ENCODE peak calls at places on chromosomes 4 and X, in four cellular contexts. N is HepG2, J is GM12878, L is H1. I is an unnamed sample.

GRCh38 chrX:29652484-29652883 is 562.9 kb upstream of the MAGEB2 start:
- DNase-seq in L (no peak), N (no peak), J (no peak), I (no peak)

GRCh38 chr4:19844436-19844835 is 407.3 kb upstream of the SLIT2 start:
- DNase-seq in N (no peak), J (no peak), L (no peak), I (no peak)

GRCh38 chr4:69831270-69831627 is 28.7 kb downstream of the SULT1E1 start:
- DNase-seq in N (no peak), L (no peak), J (no peak), I (no peak)

GRCh38 chr4:176840166-176840565 is 47.4 kb upstream of the VEGFC start:
- DNase-seq in N (no peak), L (no peak), J (no peak), I (no peak)

GRCh38 chrX:9420513-9420912 is 44.3 kb upstream of the TBL1X start:
- DNase-seq in N (no peak), J (no peak), L (no peak), I (no peak)

GRCh38 chr4:54230479-54231418 is 1.7 kb downstream of the PDGFRA start:
- DNase-seq in J (no peak), N (no peak), L (no peak), I (no peak)

GRCh38 chrX:154804564-154804956 is 725 bp downstream of the MPP1 start:
- DNase-seq in L (no peak), J (no peak), N (no peak), I (no peak)

GRCh38 chr4:7115557-7116340 is 47.9 kb upstream of the GRPEL1 start:
- DNase-seq in N (no peak), J (no peak), L (no peak), I (no peak)

GRCh38 chrX:108307408-108308085 is 130.7 kb downstream of the COL4A6 start:
- DNase-seq in N (peak; percentile 78), L (no peak), J (no peak), I (no peak)

GRCh38 chrX:38166478-38167083 is 54.1 kb downstream of the SRPX start:
- DNase-seq in J (no peak), N (peak; percentile 1), L (no peak), I (no peak)

GRCh38 chr4:123833156-123833555 is 436.6 kb downstream of the SPRY1 start:
- DNase-seq in L (no peak), N (no peak), J (no peak), I (no peak)

GRCh38 chrX:110061138-110061537 is 58.2 kb downstream of the TMEM164 start:
- DNase-seq in N (no peak), L (no peak), J (no peak), I (no peak)

GRCh38 chr4:176753049-176753448 is 39.7 kb downstream of the VEGFC start:
- DNase-seq in J (no peak), L (no peak), N (no peak), I (no peak)

GRCh38 chr4:59240030-59240429 is 1960.1 kb upstream of the ADGRL3 start:
- DNase-seq in L (no peak), J (no peak), N (no peak), I (no peak)

GRCh38 chr4:93359609-93360008 is 468.9 kb upstream of the ATOH1 start:
- DNase-seq in N (no peak), L (no peak), J (no peak), I (no peak)

GRCh38 chr4:135319685-135320084 is 1118.1 kb upstream of the PABPC4L start:
- DNase-seq in J (no peak), L (no peak), N (peak; percentile 1), I (peak; percentile 5)

GRCh38 chrX:16462912-16463311 is 187.0 kb upstream of the S100G start:
- DNase-seq in N (no peak), J (no peak), L (no peak), I (no peak)

GRCh38 chrX:17375631-17376380 is 806 bp downstream of the NHS start:
- DNase-seq in N (no peak), J (no peak), L (no peak), I (no peak)

GRCh38 chrX:9342581-9343051 is 122.2 kb upstream of the TBL1X start:
- DNase-seq in L (peak; percentile 46), J (no peak), N (peak; percentile 29), I (peak; percentile 76)

GRCh38 chr4:138644322-138644721 is 371.3 kb upstream of the NOCT start:
- DNase-seq in N (no peak), J (no peak), L (no peak), I (no peak)

GRCh38 chr4:23023121-23023520 is 330.4 kb downstream of the GBA3 start:
- DNase-seq in L (no peak), N (no peak), J (no peak), I (no peak)

GRCh38 chr4:73998040-73999011 is at the start of gene CXCL5:
- DNase-seq in N (no peak), J (no peak), L (peak; percentile 67), I (no peak)

GRCh38 chr4:88649716-88650115 is 47.9 kb downstream of the NAP1L5 start:
- DNase-seq in J (no peak), N (no peak), L (no peak), I (no peak)

GRCh38 chr4:88645994-88646393 is 51.6 kb downstream of the NAP1L5 start:
- DNase-seq in N (no peak), L (no peak), J (no peak), I (no peak)

GRCh38 chr4:88646528-88647280 is 50.9 kb downstream of the NAP1L5 start:
- DNase-seq in L (peak; percentile 57), J (no peak), N (no peak), I (no peak)

GRCh38 chr4:88643932-88644331 is 51.7 kb downstream of the HERC3 start:
- DNase-seq in N (no peak), L (no peak), J (no peak), I (no peak)
- TF ChIP-seq ZNF274 in N (no peak), L (no peak), J (no peak), I (no peak)

GRCh38 chr4:64388252-64388651 is 21.0 kb downstream of the TECRL start:
- DNase-seq in N (no peak), J (no peak), L (no peak), I (no peak)

GRCh38 chr4:64385177-64385549 is 24.1 kb downstream of the TECRL start:
- DNase-seq in J (no peak), L (no peak), N (no peak), I (no peak)

GRCh38 chr4:64384237-64385176 is 24.7 kb downstream of the TECRL start:
- DNase-seq in J (no peak), L (no peak), N (no peak), I (no peak)
- TF ChIP-seq SUZ12 in J (no peak), L (no peak), N (no peak), I (no peak)

GRCh38 chr4:121783210-121783609 is 17.9 kb upstream of the EXOSC9 start:
- DNase-seq in L (no peak), J (no peak), N (no peak), I (no peak)

GRCh38 chr4:121784975-121785374 is 16.1 kb upstream of the EXOSC9 start:
- DNase-seq in J (no peak), N (no peak), L (no peak), I (no peak)

GRCh38 chr4:121784401-121784800 is 16.7 kb upstream of the EXOSC9 start:
- DNase-seq in N (no peak), L (no peak), J (no peak), I (no peak)

GRCh38 chr4:121786221-121786620 is 14.9 kb upstream of the EXOSC9 start:
- DNase-seq in N (no peak), L (no peak), J (no peak), I (no peak)

DNA sequence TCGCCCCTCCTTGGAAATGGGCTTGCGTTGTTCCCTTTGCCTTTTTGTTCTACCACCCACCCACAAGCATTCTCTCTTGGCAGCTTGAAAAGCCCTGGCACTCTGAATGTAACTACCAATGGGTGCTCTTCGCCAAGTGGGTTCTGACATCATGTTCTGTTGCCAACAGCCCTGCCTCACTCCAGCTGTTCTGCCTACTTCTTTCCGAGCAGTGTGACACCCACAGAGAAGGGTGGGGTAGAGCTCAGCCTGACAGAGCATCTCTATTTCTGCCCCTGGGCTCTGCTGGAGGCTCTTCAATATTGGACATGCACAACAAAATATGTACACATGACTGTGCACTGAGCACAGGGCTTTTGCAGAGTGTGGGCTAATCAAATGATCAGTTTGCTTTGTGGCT is 15.6 kb upstream of the EXOSC9 start:
- DNase-seq in N (no peak), L (no peak), J (no peak), I (no peak)
- TF ChIP-seq ZNF274 in N (no peak), L (no peak), J (no peak), I (no peak)

DNA sequence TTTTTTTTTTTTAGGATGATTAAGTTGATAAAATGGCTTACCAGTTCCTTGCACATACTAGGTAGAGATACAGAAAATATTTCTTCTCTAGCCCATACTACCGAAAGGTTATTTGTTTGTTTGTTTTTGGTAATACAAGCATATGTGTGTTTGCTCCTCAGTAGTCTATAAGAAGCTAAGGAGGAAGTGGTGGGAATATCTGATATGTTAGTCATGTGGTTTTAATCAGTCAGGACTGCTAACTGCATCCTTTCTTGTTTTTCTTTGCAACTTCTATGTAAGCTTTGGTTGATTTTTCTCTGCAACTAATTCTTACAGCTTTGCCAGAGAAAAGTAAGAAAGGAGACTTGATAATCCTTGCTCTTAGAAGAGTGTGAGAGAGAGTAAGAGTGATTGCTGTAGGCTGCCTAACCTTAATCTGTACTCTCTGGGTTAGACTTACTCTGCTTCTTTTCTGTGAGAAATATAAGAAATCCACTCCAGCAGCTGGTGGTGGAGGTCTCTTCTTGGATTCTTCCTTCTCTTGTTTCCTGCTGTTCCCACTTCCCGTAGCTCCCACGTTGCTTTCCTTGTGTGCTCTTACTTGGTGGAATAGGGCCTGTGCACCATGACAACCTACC is 28.3 kb downstream of the SEPTIN11 start:
- DNase-seq in L (no peak), N (no peak), J (no peak), I (no peak)
- TF ChIP-seq SUZ12 in L (no peak), N (no peak), J (no peak), I (no peak)

DNA sequence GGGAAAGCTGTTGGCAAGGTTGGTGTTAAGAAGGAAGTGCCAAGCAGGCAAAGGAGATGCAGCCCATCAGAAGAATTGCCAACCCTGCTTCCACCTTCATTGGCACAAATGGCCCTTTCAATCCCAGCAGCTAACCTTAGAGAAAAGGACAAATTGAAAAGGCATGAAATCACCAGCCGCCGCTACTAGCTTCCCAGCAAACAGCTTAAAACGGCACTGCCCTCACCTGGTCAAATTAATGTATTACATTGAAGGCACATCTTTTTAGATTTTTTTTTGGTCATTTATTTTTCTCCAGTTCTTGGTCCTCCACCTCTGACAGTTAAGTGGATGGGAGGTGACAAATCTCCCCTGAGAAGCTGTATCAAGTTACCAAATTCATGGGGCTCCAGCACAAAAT is 51.0 kb upstream of the NHSL2 start:
- DNase-seq in L (no peak), N (peak; percentile 12), J (no peak), I (peak; percentile 15)
- TF ChIP-seq ZNF274 in L (no peak), N (no peak), J (no peak), I (no peak)

GRCh38 chr4:3377557-3377956 is 64.2 kb upstream of the HGFAC start:
- DNase-seq in J (no peak), N (no peak), L (no peak), I (no peak)
- TF ChIP-seq SUZ12 in J (no peak), N (no peak), L (no peak), I (no peak)

DNA sequence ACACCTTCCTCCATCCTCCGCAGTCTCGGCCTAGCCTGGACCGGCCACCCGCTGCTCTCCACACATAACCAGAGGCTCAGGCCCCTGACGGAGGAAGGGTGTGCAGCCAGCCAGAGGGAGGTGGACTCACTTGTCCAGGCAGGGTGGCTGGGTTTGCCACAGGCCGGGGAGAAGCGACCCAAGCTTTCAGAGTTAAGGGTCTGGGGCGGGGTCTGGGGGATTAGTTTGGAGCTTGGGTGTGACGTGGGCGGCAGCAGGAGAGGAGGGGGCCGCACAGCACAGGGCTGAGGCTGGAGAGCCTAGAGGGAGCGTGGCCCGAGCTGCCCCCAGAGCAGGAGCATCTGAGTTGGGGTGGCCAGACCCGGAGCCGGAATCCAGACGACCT is 22.4 kb upstream of the CPLX1 start:
- DNase-seq in L (no peak), J (no peak), N (no peak), I (no peak)
- TF ChIP-seq ZNF274 in L (no peak), J (no peak), N (no peak), I (no peak)

I was measured in NT2/D1.